ENCODE peak calls at places on chromosomes 13 and 19, in four cellular contexts. T, L, Y and V are unnamed samples.

GRCh38 chr19:2586196-2586595 is 110.3 kb downstream of the GADD45B start:
- DNase-seq in T (no peak), Y (no peak), L (no peak), V (no peak)

GRCh38 chr19:29564574-29565005 is 38.8 kb downstream of the VSTM2B start:
- DNase-seq in T (no peak), L (no peak), Y (no peak), V (no peak)

GRCh38 chr19:33344210-33344609 is 29.3 kb upstream of the CEBPG start:
- DNase-seq in T (no peak), Y (no peak), L (no peak), V (no peak)

GRCh38 chr13:73900591-73900990 is 233.6 kb downstream of the KLF12 start:
- DNase-seq in Y (no peak), T (no peak), L (no peak), V (no peak)

GRCh38 chr19:4445963-4446668 is 11.5 kb downstream of the UBXN6 start:
- DNase-seq in Y (no peak), T (no peak), L (no peak), V (no peak)

GRCh38 chr19:367963-368623 is 23.5 kb upstream of the MIER2 start:
- DNase-seq in T (no peak), L (no peak), Y (no peak), V (no peak)

GRCh38 chr13:41458939-41459753 is 1.8 kb downstream of the RGCC start:
- DNase-seq in T (no peak), Y (peak; percentile 23), L (peak; percentile 34), V (peak; percentile 69)

GRCh38 chr19:40813182-40813581 is 14.2 kb downstream of the EGLN2 start:
- DNase-seq in L (no peak), T (no peak), Y (no peak), V (no peak)

GRCh38 chr13:109274188-109274821 is 512.1 kb downstream of the IRS2 start:
- DNase-seq in Y (peak; percentile 88), L (peak; percentile 70), T (no peak), V (peak; percentile 98)

GRCh38 chr19:44988896-44989563 is 12.2 kb upstream of the RELB start:
- DNase-seq in L (peak; percentile 48), T (peak; percentile 72), Y (no peak), V (peak; percentile 51)

GRCh38 chr13:33767140-33767539 is 50.8 kb upstream of the RFC3 start:
- DNase-seq in T (no peak), Y (no peak), L (no peak), V (no peak)

GRCh38 chr13:32381539-32381938 is 46.4 kb downstream of the N4BP2L1 start:
- DNase-seq in L (peak; percentile 23), Y (peak; percentile 40), T (no peak), V (peak; percentile 45)

GRCh38 chr13:32446778-32447465 is 19.0 kb upstream of the N4BP2L1 start:
- DNase-seq in L (no peak), T (no peak), Y (no peak), V (no peak)

GRCh38 chr19:41426952-41427646 is at the start of gene B3GNT8:
- DNase-seq in L (peak; percentile 64), Y (no peak), T (peak; percentile 94), V (peak; percentile 75)

GRCh38 chr19:35171730-35172129 is 17.2 kb downstream of the FXYD5 start:
- DNase-seq in L (no peak), T (no peak), Y (no peak), V (no peak)

GRCh38 chr19:13010038-13010991 is 15.0 kb downstream of the NFIX start:
- DNase-seq in L (no peak), T (peak; percentile 55), Y (no peak), V (no peak)